ENCODE peak calls at places on chromosomes 2 and 18, in seven cellular contexts. E, R, Q, X, G, Y and P are unnamed samples.
A peak's percentile ranks its signal among the peaks of the same experiment; 100 is the strongest.

GRCh38 chr2:45913539-45913938 is 262.1 kb downstream of the PRKCE start:
- DNase-seq in R (no peak), E (no peak), Q (no peak), X (no peak), Y (no peak), G (no peak), P (no peak)

GRCh38 chr18:9422816-9423519 is 52.3 kb upstream of the RALBP1 start:
- DNase-seq in G (no peak), Y (no peak), E (no peak), Q (no peak), X (no peak), R (peak; percentile 52), P (no peak)

GRCh38 chr18:39441648-39442047 is 1876.0 kb upstream of the CELF4 start:
- DNase-seq in G (no peak), E (no peak), X (no peak), R (no peak), Q (no peak), Y (no peak), P (no peak)

GRCh38 chr2:85445316-85446295 is 27.1 kb downstream of the SH2D6 start:
- DNase-seq in Q (no peak), G (peak; percentile 68), E (peak; percentile 63), X (no peak), R (no peak), Y (no peak), P (no peak)

GRCh38 chr2:70560452-70560851 is 6.8 kb upstream of the TGFA start:
- DNase-seq in X (no peak), E (no peak), G (no peak), Y (no peak), R (no peak), Q (no peak), P (no peak)

GRCh38 chr2:109446531-109447131 is 167.1 kb downstream of the SEPTIN10 start:
- DNase-seq in X (no peak), E (no peak), G (no peak), R (no peak), Y (no peak), Q (no peak), P (no peak)

GRCh38 chr2:119327431-119327830 is 39.2 kb downstream of the C2orf76 start:
- DNase-seq in G (no peak), Y (no peak), E (no peak), X (no peak), Q (no peak), R (no peak), P (no peak)

GRCh38 chr18:9130806-9131205 is 5.8 kb upstream of the ANKRD12 start:
- DNase-seq in Y (no peak), R (no peak), X (no peak), E (no peak), Q (no peak), G (no peak), P (no peak)

GRCh38 chr18:8969639-8970378 is 132.7 kb upstream of the NDUFV2 start:
- DNase-seq in Y (no peak), G (no peak), Q (no peak), X (no peak), R (no peak), E (no peak), P (no peak)

GRCh38 chr2:8752385-8752784 is 70.5 kb downstream of the ID2 start:
- DNase-seq in G (no peak), R (no peak), E (no peak), X (no peak), Y (no peak), Q (peak; percentile 22), P (no peak)

GRCh38 chr2:235041918-235042575 is 90.2 kb downstream of the SH3BP4 start:
- DNase-seq in Q (no peak), G (no peak), E (no peak), R (no peak), X (peak; percentile 63), Y (no peak), P (no peak)

GRCh38 chr2:8153258-8153718 is 528.6 kb upstream of the ID2 start:
- DNase-seq in E (no peak), G (no peak), X (no peak), R (peak; percentile 5), Q (no peak), Y (no peak), P (no peak)

GRCh38 chr2:11533278-11534077 is at the start of gene GREB1:
- DNase-seq in Y (no peak), E (no peak), X (no peak), G (no peak), R (no peak), Q (no peak), P (no peak)

GRCh38 chr2:8431446-8432125 is 250.3 kb upstream of the ID2 start:
- DNase-seq in X (no peak), G (no peak), E (no peak), Q (no peak), R (no peak), Y (no peak), P (peak; percentile 47)

GRCh38 chr2:25912851-25913695 is 34.8 kb upstream of the ASXL2 start:
- DNase-seq in E (no peak), X (no peak), G (no peak), Y (peak; percentile 32), Q (no peak), R (no peak), P (no peak)

GRCh38 chr2:172927381-172928357 is 148.0 kb upstream of the MAP3K20 start:
- DNase-seq in Y (no peak), Q (no peak), G (no peak), X (no peak), R (no peak), E (no peak), P (no peak)

GRCh38 chr2:181985632-181986205 is at the start of gene PPP1R1C:
- DNase-seq in E (no peak), Y (peak; percentile 74), G (no peak), Q (no peak), X (no peak), R (no peak), P (no peak)

GRCh38 chr2:204834716-204835115 is 289.4 kb downstream of the PARD3B start:
- DNase-seq in R (no peak), G (no peak), Y (no peak), E (no peak), Q (no peak), X (no peak), P (no peak)

GRCh38 chr18:22999212-22999611 is 66.1 kb downstream of the RBBP8 start:
- DNase-seq in X (no peak), E (no peak), G (no peak), Q (no peak), Y (peak; percentile 1), R (no peak), P (no peak)

GRCh38 chr2:27717070-27717453 is 53.4 kb downstream of the SLC4A1AP start:
- DNase-seq in Q (no peak), R (no peak), Y (no peak), X (no peak), E (peak; percentile 37), G (peak; percentile 63), P (no peak)

GRCh38 chr2:68905116-68905515 is 33.9 kb upstream of the BMP10 start:
- DNase-seq in Q (no peak), Y (no peak), G (no peak), R (no peak), E (no peak), X (no peak), P (no peak)